ENCODE peak calls at places on chromosome 6, in four cellular contexts. Y, R, X and V are unnamed samples.

GRCh38 chr6:25637946-25638345 is 14.1 kb upstream of the SCGN start:
- DNase-seq in Y (no peak), R (no peak), X (peak), V (no peak)

GRCh38 chr6:33418690-33419291 is 884 bp upstream of the CUTA start:
- DNase-seq in Y (no peak), R (no peak), X (no peak), V (no peak)

GRCh38 chr6:54916858-54917257 is 70.3 kb downstream of the FAM83B start:
- DNase-seq in Y (no peak), R (peak), X (no peak), V (no peak)

GRCh38 chr6:148200302-148200701 is 142.3 kb upstream of the SASH1 start:
- DNase-seq in Y (no peak), R (no peak), X (no peak), V (peak)

GRCh38 chr6:30818426-30818841 is 65.9 kb upstream of the DDR1 start:
- DNase-seq in Y (no peak), R (peak), X (no peak), V (peak)

GRCh38 chr6:154928325-154928922 is 66.7 kb upstream of the TIAM2 start:
- DNase-seq in Y (peak), R (peak), X (peak), V (peak)

GRCh38 chr6:23106951-23107350 is 537.6 kb downstream of the HDGFL1 start:
- DNase-seq in Y (no peak), R (no peak), X (no peak), V (no peak)

GRCh38 chr6:154507209-154507898 is 3.1 kb downstream of the CNKSR3 start:
- DNase-seq in Y (no peak), R (no peak), X (peak), V (no peak)

GRCh38 chr6:158631678-158632537 is 12.6 kb downstream of the DYNLT1 start:
- DNase-seq in Y (no peak), R (peak), X (no peak), V (peak)

GRCh38 chr6:140623498-140623897 is 1249.0 kb upstream of the CITED2 start:
- DNase-seq in Y (no peak), R (peak), X (no peak), V (peak)

GRCh38 chr6:44486002-44486421 is 98.5 kb downstream of the CDC5L start:
- DNase-seq in Y (no peak), R (no peak), X (no peak), V (no peak)

GRCh38 chr6:91029211-91029610 is 442.3 kb upstream of the MAP3K7 start:
- DNase-seq in Y (no peak), R (no peak), X (no peak), V (no peak)

GRCh38 chr6:83430606-83431544 is at the start of gene ME1:
- DNase-seq in Y (peak), R (peak), X (no peak), V (peak)

GRCh38 chr6:31070711-31071197 is 41.6 kb downstream of the C6orf15 start:
- DNase-seq in Y (no peak), R (peak), X (peak), V (peak)

GRCh38 chr6:29016559-29017427 is 11.7 kb upstream of the ZNF311 start:
- DNase-seq in Y (peak), R (peak), X (peak), V (peak)

GRCh38 chr6:147540075-147540474 is 31.6 kb downstream of the SAMD5 start:
- DNase-seq in Y (no peak), R (no peak), X (no peak), V (no peak)

GRCh38 chr6:161031721-161032495 is 40.3 kb downstream of the MAP3K4 start:
- DNase-seq in Y (no peak), R (no peak), X (peak), V (peak)

GRCh38 chr6:85942844-85943243 is 300.2 kb upstream of the SYNCRIP start:
- DNase-seq in Y (no peak), R (no peak), X (no peak), V (no peak)

GRCh38 chr6:14689639-14690038 is 556.2 kb upstream of the JARID2 start:
- DNase-seq in Y (no peak), R (no peak), X (no peak), V (no peak)

GRCh38 chr6:108996208-108996607 is 98.4 kb downstream of the SESN1 start:
- DNase-seq in Y (no peak), R (no peak), X (no peak), V (no peak)

GRCh38 chr6:9502991-9503761 is 911.7 kb downstream of the TFAP2A start:
- DNase-seq in Y (no peak), R (peak), X (no peak), V (peak)

GRCh38 chr6:16639689-16640480 is 121.4 kb downstream of the ATXN1 start:
- DNase-seq in Y (no peak), R (peak), X (no peak), V (peak)

GRCh38 chr6:137105375-137105774 is 60.6 kb upstream of the IL20RA start:
- DNase-seq in Y (no peak), R (no peak), X (no peak), V (no peak)
- H3K27ac ChIP-seq in Y (peak), R (no peak), X (no peak), V (no peak)

DNA sequence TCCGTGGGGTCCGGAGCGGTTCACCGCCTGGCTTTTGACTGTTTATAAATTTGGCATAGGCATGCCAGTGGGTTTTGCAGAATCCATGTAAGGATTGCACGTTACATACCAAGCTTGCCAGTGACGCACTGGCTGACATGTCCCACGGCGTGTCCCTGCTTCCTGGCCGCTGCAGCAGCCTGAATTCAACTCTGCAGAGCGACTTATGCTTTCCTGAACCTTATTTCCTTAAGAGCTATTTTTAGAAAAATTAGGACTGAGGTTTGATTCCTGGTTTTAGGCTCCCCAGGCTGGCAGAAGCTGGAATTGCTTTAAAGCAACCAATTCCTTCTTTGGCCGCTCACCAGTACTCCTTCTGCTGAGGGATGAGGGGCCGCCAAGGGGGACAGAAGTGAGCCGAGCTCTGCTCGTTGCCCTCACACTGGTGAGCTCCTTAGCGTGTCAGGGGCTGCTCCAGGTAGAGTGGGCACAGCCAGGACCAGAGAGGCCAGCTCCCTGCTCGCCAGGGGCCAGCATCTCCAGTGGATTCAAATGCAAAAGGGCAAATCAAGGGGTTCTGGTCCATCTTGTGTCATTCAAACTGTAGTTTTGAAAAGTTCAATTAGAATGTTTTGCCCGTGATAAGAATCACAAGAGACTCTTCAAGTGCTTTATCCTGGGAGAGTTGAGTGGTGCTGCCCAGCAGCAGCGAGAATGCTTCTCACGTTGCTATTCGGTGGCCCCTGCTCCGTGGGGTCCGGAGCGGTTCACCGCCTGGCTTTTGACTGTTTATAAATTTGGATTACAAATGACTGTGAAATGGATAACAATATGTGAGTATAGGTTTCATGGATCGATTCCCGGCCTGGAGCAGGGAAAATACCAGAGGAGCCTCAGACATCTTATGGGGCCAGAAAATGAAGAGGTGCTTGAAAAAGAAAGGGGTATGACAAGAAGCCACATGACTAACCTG is 17.5 kb upstream of the IRF4 start:
- DNase-seq in Y (no peak), R (no peak), X (no peak), V (no peak)
- TF ChIP-seq CTCF in Y (no peak), R (no peak), X (peak), V (no peak)

GRCh38 chr6:123945386-123945785 is 141.7 kb downstream of the NKAIN2 start:
- DNase-seq in Y (no peak), R (no peak), X (no peak), V (no peak)

GRCh38 chr6:123941855-123942254 is 138.2 kb downstream of the NKAIN2 start:
- DNase-seq in Y (no peak), R (no peak), X (no peak), V (no peak)

GRCh38 chr6:123940551-123940950 is 136.9 kb downstream of the NKAIN2 start:
- DNase-seq in Y (no peak), R (no peak), X (no peak), V (no peak)
- TF ChIP-seq MYC in Y (no peak), R (no peak), X (no peak), V (no peak)

DNA sequence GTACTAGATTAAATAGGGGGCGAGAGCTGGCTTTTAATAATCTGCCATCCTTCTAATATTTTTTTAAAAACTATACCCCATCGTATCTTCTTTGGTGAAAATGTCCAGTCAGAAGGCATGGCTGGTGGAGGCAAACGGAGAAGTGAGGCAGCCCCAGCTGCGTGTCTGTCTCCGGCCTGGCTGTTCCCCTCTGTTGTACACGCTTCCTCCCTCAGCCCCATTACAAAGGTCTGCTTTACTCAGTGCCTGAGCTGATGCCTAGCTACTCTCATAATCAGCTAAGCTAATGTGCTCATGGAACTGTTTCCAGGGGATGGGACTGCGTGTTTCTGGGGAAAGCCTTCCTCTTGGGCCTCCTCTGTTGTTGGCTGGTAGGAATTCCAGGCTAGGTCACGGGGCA is 67.3 kb downstream of the PPP1R3G start:
- DNase-seq in Y (no peak), R (no peak), X (no peak), V (no peak)
- H3K27ac ChIP-seq in Y (no peak), R (no peak), X (no peak), V (no peak)